ENCODE peak calls at places on chromosomes 4 and X, in five cellular contexts. Z is MM.1S, G is psoas muscle, T is left ventricle myocardium inferior, B is suprapubic skin. Q is an unnamed sample.

GRCh38 chr4:174538876-174539250 is 16.6 kb upstream of the HPGD start:
- DNase-seq in Z (no peak), B (no peak), G (no peak), T (no peak), Q (no peak)

GRCh38 chr4:15652191-15652590 is 3.0 kb downstream of the FBXL5 start:
- DNase-seq in T (no peak), Z (no peak), G (no peak), B (no peak), Q (no peak)

GRCh38 chr4:101367201-101367600 is 19.9 kb upstream of the PPP3CA start:
- DNase-seq in B (no peak), Z (no peak), G (no peak), T (no peak), Q (no peak)

GRCh38 chr4:168451331-168451730 is 29.0 kb downstream of the DDX60L start:
- DNase-seq in B (no peak), Z (no peak), T (no peak), G (no peak), Q (no peak)

GRCh38 chr4:88866862-88867550 is 169.4 kb upstream of the NAP1L5 start:
- DNase-seq in Z (peak; percentile 63), T (no peak), B (no peak), G (no peak), Q (no peak)

GRCh38 chrX:16186380-16187007 is 19.2 kb downstream of the MAGEB17 start:
- DNase-seq in T (no peak), Z (no peak), G (no peak), B (no peak), Q (no peak)

GRCh38 chr4:75940692-75941253 is at the start of gene NAAA:
- DNase-seq in Z (peak; percentile 85), B (peak; percentile 93), T (peak; percentile 81), G (peak; percentile 92), Q (peak; percentile 93)

GRCh38 chr4:55733874-55734437 is 85.6 kb upstream of the EXOC1L start:
- DNase-seq in Z (no peak), G (no peak), T (peak; percentile 35), B (peak; percentile 80), Q (peak; percentile 65)

GRCh38 chr4:62881901-62882300 is 1527.3 kb downstream of the TECRL start:
- DNase-seq in Z (no peak), T (no peak), G (no peak), B (no peak), Q (no peak)

GRCh38 chrX:129825746-129826505 is 17.8 kb downstream of the ZDHHC9 start:
- DNase-seq in Z (peak; percentile 52), B (no peak), T (no peak), G (no peak), Q (no peak)

GRCh38 chr4:94441838-94442237 is 9.9 kb upstream of the PDLIM5 start:
- DNase-seq in G (no peak), Z (no peak), T (no peak), B (no peak), Q (no peak)

GRCh38 chr4:93710101-93710846 is 118.3 kb upstream of the ATOH1 start:
- DNase-seq in Z (no peak), T (no peak), B (no peak), G (no peak), Q (no peak)

GRCh38 chr4:151804821-151805220 is 44.0 kb upstream of the GATB start:
- DNase-seq in T (no peak), G (no peak), B (no peak), Z (no peak), Q (no peak)

DNA sequence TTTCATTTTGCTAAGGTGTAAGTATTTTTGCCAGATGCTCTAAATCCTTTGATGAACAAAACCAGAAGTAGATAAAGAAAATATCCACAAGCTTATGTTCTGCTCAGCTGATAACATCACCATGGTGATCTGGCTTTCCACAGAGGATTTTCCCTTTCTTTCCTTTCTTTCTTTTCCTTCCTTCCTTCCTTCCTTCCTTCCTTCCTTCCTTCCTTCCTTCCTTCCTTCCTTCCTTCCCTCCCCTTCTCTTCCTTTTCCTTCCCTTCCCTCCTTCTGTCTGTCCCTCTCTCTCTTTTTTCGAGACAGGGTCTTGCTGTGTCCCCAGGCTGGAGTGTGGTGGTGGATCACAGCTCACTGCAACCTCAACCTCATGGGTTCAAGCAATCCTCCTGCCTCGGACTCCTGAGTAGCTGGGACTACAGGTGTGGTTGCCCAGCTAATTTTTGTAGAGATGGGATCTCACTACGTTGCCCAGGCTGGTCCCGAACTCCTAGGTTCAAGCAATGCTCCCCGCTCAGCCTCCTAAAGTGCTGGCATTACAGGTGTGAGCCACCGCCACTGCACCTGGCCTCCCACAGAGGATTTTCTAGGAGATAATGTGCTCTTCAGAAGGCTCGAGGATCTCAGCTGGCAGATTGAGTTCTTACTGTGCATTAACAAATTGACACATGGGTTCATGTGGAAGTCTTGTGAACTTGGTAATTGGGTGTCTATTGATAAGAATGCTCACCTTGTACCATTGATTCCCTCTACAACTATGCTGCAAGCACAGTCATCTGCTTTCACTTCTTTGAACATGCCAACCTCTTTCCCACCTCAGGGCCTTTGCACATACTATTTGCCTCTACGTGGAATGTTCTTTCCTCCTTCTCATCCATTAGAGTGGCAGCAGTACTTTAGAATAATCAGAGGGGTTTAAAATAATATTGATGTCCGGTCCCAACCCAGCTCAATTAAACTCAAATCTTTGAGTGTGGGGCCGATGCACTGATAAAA is 1.4 kb upstream of the RHOH start:
- DNase-seq in T (no peak), G (no peak), Z (peak; percentile 58), B (no peak), Q (no peak)
- H3K4me3 ChIP-seq in T (no peak overlapping the region), G (no peak overlapping the region), Z (peak overlapping the region; percentile 83), B (no peak overlapping the region), Q (no peak overlapping the region)

GRCh38 chrX:46327229-46328081 is 217.8 kb downstream of the ZNF674 start:
- DNase-seq in T (peak; percentile 15), G (no peak), B (no peak), Z (no peak), Q (peak; percentile 49)
- H3K4me3 ChIP-seq in T (peak overlapping the region; percentile 58), G (no peak overlapping the region), B (no peak overlapping the region), Z (no peak overlapping the region), Q (no peak overlapping the region)

GRCh38 chr4:113446019-113446418 is 315.5 kb downstream of the CAMK2D start:
- DNase-seq in T (no peak), G (no peak), B (no peak), Z (no peak), Q (no peak)
- H3K4me3 ChIP-seq in T (no peak overlapping the region), G (no peak overlapping the region), B (no peak overlapping the region), Z (no peak overlapping the region), Q (no peak overlapping the region)

GRCh38 chrX:2960861-2961515 is 31.8 kb upstream of the ARSD start:
- DNase-seq in B (no peak), G (no peak), T (no peak), Z (no peak), Q (no peak)

GRCh38 chrX:2967012-2967411 is 37.9 kb upstream of the ARSD start:
- DNase-seq in B (no peak), T (no peak), G (no peak), Z (no peak), Q (no peak)

GRCh38 chrX:2965965-2966364 is 36.8 kb upstream of the ARSD start:
- DNase-seq in B (peak; percentile 2), Z (no peak), T (no peak), G (no peak), Q (no peak)

GRCh38 chrX:2958199-2958598 is 29.1 kb upstream of the ARSD start:
- DNase-seq in T (no peak), B (no peak), Z (no peak), G (no peak), Q (no peak)

DNA sequence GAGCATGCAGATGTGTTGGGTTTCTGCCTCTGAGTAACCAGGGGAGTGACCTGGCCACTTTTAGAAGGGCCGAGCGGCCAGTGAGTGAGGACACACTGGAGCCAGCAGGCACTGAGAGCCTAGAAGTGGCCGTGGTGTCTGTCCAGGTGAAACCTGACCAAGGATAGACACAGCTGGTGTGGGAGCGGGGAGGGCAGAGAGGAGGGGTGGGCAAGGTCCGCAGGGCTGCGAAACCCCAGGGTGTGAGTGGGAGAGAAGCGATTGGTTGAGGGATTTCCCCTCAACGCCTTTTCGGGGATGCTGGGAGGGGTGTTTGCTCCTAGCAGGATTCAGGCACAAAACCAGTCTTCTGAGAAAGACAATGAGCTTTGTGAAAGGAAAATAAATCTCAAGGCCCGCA is 33.2 kb upstream of the ARSD start:
- DNase-seq in B (peak; percentile 24), T (no peak), Z (no peak), G (no peak), Q (no peak)
- H3K4me3 ChIP-seq in B (no peak overlapping the region), T (no peak overlapping the region), Z (no peak overlapping the region), G (no peak overlapping the region), Q (no peak overlapping the region)

GRCh38 chr4:42282081-42282901 is 115.0 kb upstream of the SHISA3 start:
- DNase-seq in Z (peak; percentile 72), B (no peak), G (peak; percentile 74), T (peak; percentile 29), Q (no peak)

GRCh38 chr4:42284030-42284429 is 113.3 kb upstream of the SHISA3 start:
- DNase-seq in Z (no peak), B (no peak), G (no peak), T (no peak), Q (no peak)

GRCh38 chr4:42278709-42279324 is 118.5 kb upstream of the SHISA3 start:
- DNase-seq in Z (no peak), G (no peak), T (no peak), B (no peak), Q (no peak)

GRCh38 chr4:42280327-42281095 is 116.8 kb upstream of the SHISA3 start:
- DNase-seq in B (no peak), G (no peak), Z (peak; percentile 50), T (no peak), Q (no peak)

DNA sequence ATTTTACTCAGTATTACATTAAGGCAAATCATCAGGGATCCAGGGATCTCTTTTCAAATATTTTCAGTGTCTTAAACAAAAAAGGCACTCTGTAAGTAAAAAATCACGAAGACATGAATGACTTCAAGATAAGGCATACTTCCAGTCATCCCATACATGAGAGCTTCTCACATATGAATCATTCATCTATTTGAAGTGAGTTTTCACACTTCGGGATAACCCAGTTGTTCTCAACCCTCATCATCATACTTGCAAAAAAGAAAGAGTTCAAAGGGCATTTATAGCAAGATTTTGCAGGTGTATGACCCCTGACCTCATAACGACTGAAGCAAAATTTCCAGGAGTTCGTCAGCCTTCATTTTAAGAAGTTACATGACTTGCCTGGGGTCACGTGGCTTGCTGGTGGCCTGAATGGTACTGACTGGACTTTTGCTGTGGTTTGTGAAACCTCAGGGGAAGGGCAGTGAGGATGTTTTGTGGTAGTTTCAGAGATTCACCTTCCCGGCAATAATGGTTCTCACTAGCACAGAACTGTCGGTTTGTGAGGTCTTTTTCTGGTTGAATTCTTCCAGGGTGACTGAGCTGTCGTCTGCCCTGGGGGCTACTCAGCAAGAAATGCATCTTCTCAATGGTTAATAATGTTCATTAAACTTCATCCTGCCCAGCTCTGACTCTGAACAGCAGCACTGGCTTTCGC is 115.8 kb upstream of the SHISA3 start:
- DNase-seq in T (no peak), Z (peak; percentile 55), G (no peak), B (no peak), Q (no peak)
- H3K4me3 ChIP-seq in T (no peak overlapping the region), Z (peak overlapping the region; percentile 26), G (no peak overlapping the region), B (no peak overlapping the region), Q (no peak overlapping the region)

DNA sequence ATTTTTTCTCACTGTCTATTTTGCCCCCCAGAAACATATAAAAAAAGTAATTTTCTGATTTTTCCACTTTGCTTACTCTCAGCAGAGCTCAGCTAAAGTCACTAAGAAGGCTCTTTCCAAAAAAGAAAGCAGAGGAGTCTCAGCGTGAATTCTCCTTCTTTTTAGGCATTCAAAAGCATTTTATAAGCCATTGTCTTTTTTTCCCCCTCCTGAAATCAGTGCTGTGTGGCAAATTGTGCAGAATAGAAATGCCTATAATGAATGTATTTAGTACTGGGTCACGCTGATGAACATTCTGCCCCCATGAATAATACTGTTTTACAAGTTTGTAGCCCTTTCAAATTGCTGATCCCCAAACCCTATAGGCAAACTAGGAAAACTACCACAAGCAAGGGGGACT is 1.6 kb upstream of the PCDH18 start:
- DNase-seq in Z (no peak), B (no peak), G (no peak), T (no peak), Q (no peak)
- H3K4me3 ChIP-seq in Z (no peak overlapping the region), B (peak overlapping the region; percentile 52), G (peak overlapping the region; percentile 65), T (peak overlapping the region; percentile 72), Q (no peak overlapping the region)

Q was measured in aorta.